ENCODE peak calls at places on chromosomes 2 and 18, in eight cellular contexts. C is substantia nigra, M is NCI-H774, D is amniotic stem cell, J is A549, V is hypothalamus, B is germinal center, K is smooth muscle cell of the brain vasculature. U is an unnamed sample.

GRCh38 chr2:98936133-98936916 is at the start of gene CRACDL:
- DNase-seq in C (no peak), M (peak), D (no peak), J (no peak), V (no peak), B (no peak), K (no peak), U (peak)

GRCh38 chr18:21443776-21444464 is 156.6 kb downstream of the ESCO1 start:
- DNase-seq in C (no peak), M (no peak), D (no peak), J (no peak), V (no peak), B (no peak), K (no peak), U (no peak)

GRCh38 chr2:228083131-228083530 is 98.4 kb downstream of the SPHKAP start:
- DNase-seq in C (no peak), M (no peak), D (no peak), J (no peak), V (no peak), B (no peak), K (no peak), U (no peak)

GRCh38 chr18:12879840-12880531 is 4.1 kb downstream of the PTPN2 start:
- DNase-seq in C (no peak), M (no peak), D (no peak), J (no peak), V (no peak), B (peak), K (no peak), U (no peak)

GRCh38 chr18:5693637-5694175 is 149.9 kb upstream of the EPB41L3 start:
- DNase-seq in C (no peak), M (no peak), D (no peak), J (no peak), V (no peak), B (no peak), K (no peak), U (no peak)

GRCh38 chr18:63090334-63090733 is 229.2 kb downstream of the BCL2 start:
- DNase-seq in C (no peak), M (no peak), D (no peak), J (no peak), V (no peak), B (no peak), K (no peak), U (no peak)

GRCh38 chr2:199488772-199489400 is 31.1 kb upstream of the SATB2 start:
- DNase-seq in C (peak), M (peak), D (no peak), J (peak), V (no peak), B (peak), K (peak), U (peak)

GRCh38 chr18:13629841-13630747 is 96.3 kb downstream of the FAM210A start:
- DNase-seq in C (peak), M (peak), D (no peak), J (peak), V (no peak), B (peak), K (no peak), U (no peak)

GRCh38 chr2:64179582-64180321 is 35.5 kb upstream of the PELI1 start:
- DNase-seq in C (no peak), M (no peak), D (no peak), J (no peak), V (no peak), B (no peak), K (no peak), U (no peak)

GRCh38 chr2:26770986-26771586 is 7.0 kb downstream of the SLC35F6 start:
- DNase-seq in C (peak), M (no peak), D (peak), J (peak), V (no peak), B (no peak), K (no peak), U (peak)

GRCh38 chr2:219059725-219060682 is 717 bp downstream of the IHH start:
- DNase-seq in C (no peak), M (no peak), D (no peak), J (no peak), V (no peak), B (no peak), K (no peak), U (no peak)

GRCh38 chr2:126907671-126908070 is 9.0 kb downstream of the TEX51 start:
- DNase-seq in C (no peak), M (no peak), D (no peak), J (no peak), V (no peak), B (no peak), K (no peak), U (no peak)

GRCh38 chr2:193783681-193784080 is 1588.9 kb upstream of the TMEFF2 start:
- DNase-seq in C (no peak), M (no peak), D (no peak), J (no peak), V (no peak), B (no peak), K (peak), U (no peak)

GRCh38 chr2:3192920-3193319 is 184.7 kb downstream of the EIPR1 start:
- DNase-seq in C (no peak), M (no peak), D (no peak), J (no peak), V (no peak), B (no peak), K (no peak), U (no peak)

GRCh38 chr2:17752892-17753802 is 463 bp downstream of the SMC6 start:
- DNase-seq in C (no peak), M (peak), D (no peak), J (peak), V (peak), B (peak), K (no peak), U (peak)